ENCODE peak calls at places on chromosomes 11 and 22, in four cellular contexts. O, I, L and R are unnamed samples.

GRCh38 chr11:112024178-112024777 is 930 bp upstream of the DLAT start:
- DNase-seq in L (no peak), O (no peak), I (no peak), R (peak; percentile 31)

GRCh38 chr11:33742249-33742851 is 6.1 kb upstream of the CD59 start:
- DNase-seq in L (no peak), I (no peak), O (peak; percentile 61), R (peak; percentile 66)

GRCh38 chr11:12287009-12287373 is 90.4 kb upstream of the PARVA start:
- DNase-seq in O (peak; percentile 96), I (peak; percentile 86), L (peak; percentile 67), R (peak; percentile 97)

GRCh38 chr11:102452461-102453285 is at the start of gene TMEM123:
- DNase-seq in L (peak; percentile 85), O (peak; percentile 52), I (peak; percentile 56), R (peak; percentile 50)

GRCh38 chr11:128298271-128298670 is 289.1 kb downstream of the ETS1 start:
- DNase-seq in O (no peak), I (no peak), L (no peak), R (no peak)

GRCh38 chr11:110712643-110713468 is 619 bp upstream of the ARHGAP20 start:
- DNase-seq in I (no peak), L (peak; percentile 17), O (peak; percentile 53), R (peak; percentile 80)

GRCh38 chr11:110305169-110306018 is 9.0 kb upstream of the RDX start:
- DNase-seq in O (peak; percentile 20), L (no peak), I (peak; percentile 68), R (peak; percentile 47)

GRCh38 chr11:12318791-12319733 is 58.3 kb upstream of the PARVA start:
- DNase-seq in L (no peak), I (no peak), O (no peak), R (peak; percentile 21)

GRCh38 chr11:27938011-27938410 is 169.9 kb downstream of the KIF18A start:
- DNase-seq in I (no peak), L (no peak), O (peak; percentile 55), R (peak; percentile 76)

GRCh38 chr11:13480198-13480597 is 15.6 kb downstream of the PTH start:
- DNase-seq in I (peak; percentile 45), O (no peak), L (no peak), R (no peak)

GRCh38 chr22:39409630-39410029 is 10.1 kb downstream of the TAB1 start:
- DNase-seq in L (no peak), O (no peak), I (no peak), R (no peak)

GRCh38 chr11:128642571-128642970 is 51.3 kb upstream of the FLI1 start:
- DNase-seq in L (no peak), I (no peak), O (no peak), R (no peak)

GRCh38 chr11:79493555-79494171 is 52.8 kb upstream of the TENM4 start:
- DNase-seq in I (peak; percentile 68), L (peak; percentile 57), O (peak; percentile 67), R (peak; percentile 78)

GRCh38 chr11:120601566-120601965 is 90.0 kb downstream of the GRIK4 start:
- DNase-seq in O (peak; percentile 11), I (no peak), L (no peak), R (peak; percentile 35)

GRCh38 chr11:36409152-36409713 is 100.8 kb downstream of the TRAF6 start:
- DNase-seq in I (no peak), O (peak; percentile 84), L (no peak), R (peak; percentile 91)

GRCh38 chr11:107549253-107549953 is 16.1 kb downstream of the ALKBH8 start:
- DNase-seq in I (peak; percentile 25), L (no peak), O (peak; percentile 72), R (peak; percentile 70)

GRCh38 chr11:20731676-20732075 is 62.3 kb downstream of the NELL1 start:
- DNase-seq in I (no peak), O (no peak), L (no peak), R (no peak)

GRCh38 chr11:1553808-1554594 is 18.1 kb downstream of the DUSP8 start:
- DNase-seq in I (no peak), O (no peak), L (no peak), R (no peak)

GRCh38 chr11:78365381-78365792 is 52.2 kb downstream of the GAB2 start:
- DNase-seq in L (no peak), O (peak; percentile 55), I (peak; percentile 41), R (peak; percentile 40)

GRCh38 chr11:76208829-76209670 is 2.7 kb upstream of the WNT11 start:
- DNase-seq in O (peak; percentile 43), I (peak; percentile 79), L (peak; percentile 72), R (peak; percentile 40)

GRCh38 chr11:131907371-131907770 is 537.0 kb downstream of the NTM start:
- DNase-seq in L (no peak), I (no peak), O (no peak), R (no peak)

GRCh38 chr11:95565692-95566091 is 223.9 kb downstream of the FAM76B start:
- DNase-seq in I (no peak), L (no peak), O (no peak), R (no peak)

GRCh38 chr11:32034680-32035079 is 56.2 kb upstream of the RCN1 start:
- DNase-seq in I (no peak), L (no peak), O (peak; percentile 77), R (peak; percentile 52)

GRCh38 chr11:2577071-2578005 is 122.5 kb downstream of the KCNQ1OT1 start:
- DNase-seq in I (no peak), L (no peak), O (no peak), R (no peak)

GRCh38 chr11:35541621-35542375 is 16.4 kb upstream of the PAMR1 start:
- DNase-seq in I (peak; percentile 23), L (peak; percentile 79), O (peak; percentile 88), R (peak; percentile 94)

GRCh38 chr22:23218867-23219251 is 38.5 kb downstream of the BCR start:
- DNase-seq in O (no peak), L (no peak), I (no peak), R (peak; percentile 86)

GRCh38 chr11:1229471-1230120 is 6.7 kb downstream of the MUC5B start:
- DNase-seq in L (no peak), O (no peak), I (no peak), R (no peak)

GRCh38 chr22:46087336-46087690 is 63.0 kb upstream of the PPARA start:
- DNase-seq in I (no peak), L (no peak), O (peak; percentile 46), R (no peak)
- H3K4me3 ChIP-seq in I (peak overlapping the region; percentile 52), L (no peak overlapping the region), O (peak overlapping the region; percentile 72), R (no peak overlapping the region)

DNA sequence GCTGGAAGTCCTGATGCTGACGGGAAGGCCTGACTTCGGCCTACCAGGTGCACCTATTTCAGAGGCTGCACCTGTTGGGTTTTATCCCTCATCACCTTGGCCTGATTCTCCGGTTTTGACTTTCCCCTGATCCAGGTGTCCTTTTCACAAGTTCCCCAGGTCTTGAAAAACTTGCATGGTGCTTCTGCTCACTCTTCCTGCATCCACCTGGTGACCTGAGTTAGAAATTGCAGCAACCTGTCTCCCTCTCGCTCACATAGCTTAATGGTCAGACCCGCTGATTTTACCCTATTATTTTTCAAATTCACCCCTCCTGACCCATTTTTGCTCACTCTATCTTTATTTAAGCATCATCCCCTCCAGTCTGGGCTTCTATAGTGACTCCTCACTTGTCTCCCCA is 208.9 kb upstream of the SEZ6L start:
- DNase-seq in O (no peak), L (no peak), I (no peak), R (no peak)
- TF ChIP-seq CTCF in O (no peak), L (no peak), I (no peak), R (no peak)

GRCh38 chr11:47187723-47188122 is 1.5 kb upstream of the PACSIN3 start:
- DNase-seq in I (no peak), L (no peak), O (no peak), R (no peak)
- H3K4me3 ChIP-seq in I (peak overlapping the region; percentile 72), L (peak overlapping the region; percentile 66), O (no peak overlapping the region), R (peak overlapping the region; percentile 46)

GRCh38 chr11:60838132-60838531 is 3.8 kb upstream of the CCDC86 start:
- DNase-seq in O (peak; percentile 39), L (no peak), I (peak; percentile 28), R (peak; percentile 40)
- TF ChIP-seq CTCF in O (peak; percentile 42), L (no peak), I (no peak), R (peak; percentile 50)

DNA sequence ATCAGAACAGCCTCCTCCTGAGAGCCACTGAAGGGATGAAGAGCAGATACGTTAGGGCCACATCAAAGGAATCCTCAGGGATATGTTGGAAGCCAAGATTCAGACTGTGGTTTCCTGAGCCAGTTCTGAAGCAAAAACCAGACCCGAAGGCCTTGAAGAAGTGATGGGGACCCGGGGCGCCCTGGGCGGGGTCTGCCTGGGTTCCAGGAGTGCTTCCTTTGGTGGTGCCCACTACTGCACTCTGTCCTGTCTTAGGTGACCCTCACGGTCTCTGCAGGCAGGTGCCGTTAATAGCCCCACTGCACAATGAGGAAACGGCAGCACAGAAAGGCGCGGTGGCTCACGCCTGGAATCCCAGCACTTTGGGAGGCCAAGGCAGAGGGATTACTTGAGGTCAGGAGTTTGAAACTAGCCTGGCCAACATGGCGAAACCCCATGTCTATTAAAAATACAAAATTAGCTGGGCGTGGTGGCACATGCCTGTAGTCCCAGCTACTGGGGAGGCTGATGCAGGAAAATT is 12.9 kb upstream of the SH3BP1 start:
- DNase-seq in I (no peak), O (no peak), L (no peak), R (no peak)
- H3K4me3 ChIP-seq in I (no peak overlapping the region), O (no peak overlapping the region), L (no peak overlapping the region), R (no peak overlapping the region)

DNA sequence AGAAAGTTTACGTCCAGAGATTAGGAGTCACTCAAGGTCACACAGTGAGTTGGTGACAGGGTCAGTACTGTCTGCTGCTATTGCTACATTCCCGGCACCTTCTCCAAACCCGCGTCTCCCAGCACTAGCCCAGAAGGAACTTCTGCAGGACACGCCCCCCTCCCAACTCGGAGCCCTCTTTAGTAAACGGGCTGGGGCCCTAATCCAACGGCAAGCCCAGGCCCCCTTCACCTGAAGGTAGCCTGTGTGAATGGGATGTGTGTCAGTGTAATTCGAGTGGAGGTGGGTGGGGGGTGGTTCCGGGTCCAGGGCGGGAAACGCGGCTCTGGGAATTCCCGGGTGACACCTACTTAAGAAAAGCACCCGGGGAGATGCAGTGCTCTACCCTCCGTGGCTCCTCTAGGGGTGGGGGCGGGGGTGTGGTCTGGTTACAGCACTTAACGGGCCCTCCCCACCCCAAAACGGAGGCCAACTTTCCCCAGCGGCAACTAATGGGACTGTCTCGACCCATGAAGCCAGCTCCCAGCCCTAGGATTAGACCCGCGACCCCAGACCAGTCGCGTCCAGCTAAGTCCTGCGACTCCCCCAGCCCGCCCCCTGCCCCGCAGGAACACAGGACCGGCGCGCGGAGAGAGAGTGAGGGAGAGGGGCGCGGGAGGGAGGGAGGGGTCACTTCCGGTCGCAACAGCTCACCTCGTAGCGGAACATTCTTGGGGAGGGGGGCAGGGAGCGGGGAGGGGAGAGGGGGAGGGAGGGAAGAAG is 468 bp downstream of the PATL1 start:
- DNase-seq in O (peak; percentile 56), I (peak; percentile 55), L (peak; percentile 51), R (peak; percentile 55)
- TF ChIP-seq CTCF in O (peak; percentile 27), I (no peak), L (peak; percentile 18), R (peak; percentile 36)